ENCODE peak calls at places on chromosomes 6 and 20, in four cellular contexts. One of them, this sample, is unnamed.

GRCh38 chr6:34791164-34791841 is 580 bp upstream of the BLTP3A start:
- DNase-seq in cardiac muscle cell: peak; percentile 23
- DNase-seq in omental fat pad: no peak
- DNase-seq in activated CD4-positive, CD25-positive, alpha-beta regulatory T cell: no peak
- DNase-seq in this sample: peak; percentile 85

GRCh38 chr6:101614774-101615173 is 221.3 kb downstream of the GRIK2 start:
- DNase-seq in cardiac muscle cell: peak; percentile 8
- DNase-seq in omental fat pad: no peak
- DNase-seq in activated CD4-positive, CD25-positive, alpha-beta regulatory T cell: no peak
- DNase-seq in this sample: no peak

GRCh38 chr6:132820629-132821381 is 6.4 kb downstream of the RPS12 start:
- DNase-seq in cardiac muscle cell: no peak
- DNase-seq in omental fat pad: no peak
- DNase-seq in activated CD4-positive, CD25-positive, alpha-beta regulatory T cell: no peak
- DNase-seq in this sample: peak; percentile 60

GRCh38 chr6:11785449-11785951 is 6.9 kb upstream of the ADTRP start:
- DNase-seq in cardiac muscle cell: no peak
- DNase-seq in omental fat pad: no peak
- DNase-seq in activated CD4-positive, CD25-positive, alpha-beta regulatory T cell: no peak
- DNase-seq in this sample: no peak

GRCh38 chr20:4513720-4514119 is 208.0 kb upstream of the PRND start:
- DNase-seq in cardiac muscle cell: peak; percentile 66
- DNase-seq in omental fat pad: no peak
- DNase-seq in activated CD4-positive, CD25-positive, alpha-beta regulatory T cell: no peak
- DNase-seq in this sample: no peak

GRCh38 chr6:140059947-140060346 is 685.5 kb upstream of the CITED2 start:
- DNase-seq in cardiac muscle cell: no peak
- DNase-seq in omental fat pad: no peak
- DNase-seq in activated CD4-positive, CD25-positive, alpha-beta regulatory T cell: no peak
- DNase-seq in this sample: no peak

GRCh38 chr20:12199703-12200102 is 282.0 kb downstream of the BTBD3 start:
- DNase-seq in cardiac muscle cell: no peak
- DNase-seq in omental fat pad: no peak
- DNase-seq in activated CD4-positive, CD25-positive, alpha-beta regulatory T cell: no peak
- DNase-seq in this sample: no peak

GRCh38 chr20:17648306-17648646 is 33.8 kb downstream of the RRBP1 start:
- DNase-seq in cardiac muscle cell: no peak
- DNase-seq in omental fat pad: no peak
- DNase-seq in activated CD4-positive, CD25-positive, alpha-beta regulatory T cell: no peak
- DNase-seq in this sample: peak; percentile 90

GRCh38 chr20:7291319-7291943 is 523.9 kb downstream of the BMP2 start:
- DNase-seq in cardiac muscle cell: no peak
- DNase-seq in omental fat pad: no peak
- DNase-seq in activated CD4-positive, CD25-positive, alpha-beta regulatory T cell: no peak
- DNase-seq in this sample: no peak

GRCh38 chr6:29758761-29759160 is 35.5 kb downstream of the HLA-F start:
- DNase-seq in cardiac muscle cell: no peak
- DNase-seq in omental fat pad: no peak
- DNase-seq in activated CD4-positive, CD25-positive, alpha-beta regulatory T cell: no peak
- DNase-seq in this sample: no peak

GRCh38 chr6:70152786-70153185 is 150.1 kb downstream of the COL9A1 start:
- DNase-seq in cardiac muscle cell: no peak
- DNase-seq in omental fat pad: no peak
- DNase-seq in activated CD4-positive, CD25-positive, alpha-beta regulatory T cell: no peak
- DNase-seq in this sample: no peak

GRCh38 chr6:74742793-74743508 is 462.9 kb downstream of the COL12A1 start:
- DNase-seq in cardiac muscle cell: no peak
- DNase-seq in omental fat pad: no peak
- DNase-seq in activated CD4-positive, CD25-positive, alpha-beta regulatory T cell: no peak
- DNase-seq in this sample: no peak

GRCh38 chr20:48381353-48382120 is 446.3 kb downstream of the PREX1 start:
- DNase-seq in cardiac muscle cell: peak; percentile 10
- DNase-seq in omental fat pad: no peak
- DNase-seq in activated CD4-positive, CD25-positive, alpha-beta regulatory T cell: no peak
- DNase-seq in this sample: no peak

This sample was measured in NB4.